ENCODE peak calls at places on chromosomes 2 and 18, in seven cellular contexts. One of them, this sample, is unnamed.

GRCh38 chr2:63594622-63595021 is 5.9 kb downstream of the MDH1 start:
- DNase-seq in ascending aorta: no peak
- DNase-seq in HepG2: peak; percentile 29
- DNase-seq in Calu3: no peak
- DNase-seq in fibroblast of the aortic adventitia: no peak
- DNase-seq in hepatocyte: no peak
- DNase-seq in fibroblast of lung: no peak
- DNase-seq in this sample: no peak

GRCh38 chr18:75314117-75314516 is 103.5 kb downstream of the TSHZ1 start:
- DNase-seq in ascending aorta: no peak
- DNase-seq in HepG2: no peak
- DNase-seq in Calu3: no peak
- DNase-seq in fibroblast of the aortic adventitia: no peak
- DNase-seq in hepatocyte: no peak
- DNase-seq in fibroblast of lung: no peak
- DNase-seq in this sample: no peak

GRCh38 chr2:133879703-133880102 is 311.4 kb upstream of the NCKAP5 start:
- DNase-seq in ascending aorta: no peak
- DNase-seq in HepG2: no peak
- DNase-seq in Calu3: no peak
- DNase-seq in fibroblast of the aortic adventitia: no peak
- DNase-seq in hepatocyte: no peak
- DNase-seq in fibroblast of lung: no peak
- DNase-seq in this sample: no peak

GRCh38 chr2:56248965-56249742 is 65.4 kb downstream of the CCDC85A start:
- DNase-seq in ascending aorta: no peak
- DNase-seq in HepG2: no peak
- DNase-seq in Calu3: no peak
- DNase-seq in fibroblast of the aortic adventitia: peak; percentile 35
- DNase-seq in hepatocyte: no peak
- DNase-seq in fibroblast of lung: peak; percentile 25
- DNase-seq in this sample: peak; percentile 57

GRCh38 chr18:79454034-79454735 is 58.5 kb downstream of the NFATC1 start:
- DNase-seq in ascending aorta: no peak
- DNase-seq in HepG2: no peak
- DNase-seq in Calu3: no peak
- DNase-seq in fibroblast of the aortic adventitia: peak; percentile 45
- DNase-seq in hepatocyte: no peak
- DNase-seq in fibroblast of lung: peak; percentile 69
- DNase-seq in this sample: no peak

GRCh38 chr18:50859793-50860192 is 19.1 kb upstream of the ME2 start:
- DNase-seq in ascending aorta: no peak
- DNase-seq in HepG2: no peak
- DNase-seq in Calu3: no peak
- DNase-seq in fibroblast of the aortic adventitia: no peak
- DNase-seq in hepatocyte: no peak
- DNase-seq in fibroblast of lung: no peak
- DNase-seq in this sample: no peak

GRCh38 chr2:234502285-234502918 is 5.5 kb upstream of the ARL4C start:
- DNase-seq in ascending aorta: no peak
- DNase-seq in HepG2: no peak
- DNase-seq in Calu3: peak; percentile 24
- DNase-seq in fibroblast of the aortic adventitia: peak; percentile 79
- DNase-seq in hepatocyte: peak; percentile 12
- DNase-seq in fibroblast of lung: peak; percentile 94
- DNase-seq in this sample: peak; percentile 58

GRCh38 chr2:65382776-65383357 is 49.5 kb downstream of the SPRED2 start:
- DNase-seq in ascending aorta: peak; percentile 91
- DNase-seq in HepG2: peak; percentile 86
- DNase-seq in Calu3: peak; percentile 92
- DNase-seq in fibroblast of the aortic adventitia: peak; percentile 89
- DNase-seq in hepatocyte: peak; percentile 75
- DNase-seq in fibroblast of lung: peak; percentile 100
- DNase-seq in this sample: peak; percentile 88

GRCh38 chr2:227365833-227366232 is 13.3 kb downstream of the TM4SF20 start:
- DNase-seq in ascending aorta: no peak
- DNase-seq in HepG2: no peak
- DNase-seq in Calu3: no peak
- DNase-seq in fibroblast of the aortic adventitia: peak; percentile 51
- DNase-seq in hepatocyte: no peak
- DNase-seq in fibroblast of lung: peak; percentile 14
- DNase-seq in this sample: no peak

GRCh38 chr2:6167592-6168138 is 475.5 kb downstream of the SOX11 start:
- DNase-seq in ascending aorta: no peak
- DNase-seq in HepG2: no peak
- DNase-seq in Calu3: no peak
- DNase-seq in fibroblast of the aortic adventitia: no peak
- DNase-seq in hepatocyte: no peak
- DNase-seq in fibroblast of lung: no peak
- DNase-seq in this sample: no peak

GRCh38 chr2:4662161-4662779 is 958.9 kb downstream of the DCDC2C start:
- DNase-seq in ascending aorta: no peak
- DNase-seq in HepG2: no peak
- DNase-seq in Calu3: no peak
- DNase-seq in fibroblast of the aortic adventitia: no peak
- DNase-seq in hepatocyte: no peak
- DNase-seq in fibroblast of lung: peak; percentile 0
- DNase-seq in this sample: no peak

GRCh38 chr2:85534099-85534498 is 4.9 kb upstream of the MAT2A start:
- DNase-seq in ascending aorta: no peak
- DNase-seq in HepG2: no peak
- DNase-seq in Calu3: no peak
- DNase-seq in fibroblast of the aortic adventitia: no peak
- DNase-seq in hepatocyte: no peak
- DNase-seq in fibroblast of lung: no peak
- DNase-seq in this sample: no peak

GRCh38 chr18:13364721-13365205 is 146.2 kb downstream of the LDLRAD4 start:
- DNase-seq in ascending aorta: no peak
- DNase-seq in HepG2: no peak
- DNase-seq in Calu3: no peak
- DNase-seq in fibroblast of the aortic adventitia: no peak
- DNase-seq in hepatocyte: no peak
- DNase-seq in fibroblast of lung: no peak
- DNase-seq in this sample: no peak

GRCh38 chr2:207205173-207205957 is 39.6 kb upstream of the KLF7 start:
- DNase-seq in ascending aorta: no peak
- DNase-seq in HepG2: no peak
- DNase-seq in Calu3: no peak
- DNase-seq in fibroblast of the aortic adventitia: no peak
- DNase-seq in hepatocyte: no peak
- DNase-seq in fibroblast of lung: no peak
- DNase-seq in this sample: no peak

GRCh38 chr2:55224761-55225261 is 7.3 kb downstream of the CLHC1 start:
- DNase-seq in ascending aorta: no peak
- DNase-seq in HepG2: no peak
- DNase-seq in Calu3: no peak
- DNase-seq in fibroblast of the aortic adventitia: no peak
- DNase-seq in hepatocyte: no peak
- DNase-seq in fibroblast of lung: no peak
- DNase-seq in this sample: no peak

GRCh38 chr2:80322337-80322920 is 17.9 kb upstream of the LRRTM1 start:
- DNase-seq in ascending aorta: no peak
- DNase-seq in HepG2: no peak
- DNase-seq in Calu3: no peak
- DNase-seq in fibroblast of the aortic adventitia: no peak
- DNase-seq in hepatocyte: peak; percentile 10
- DNase-seq in fibroblast of lung: no peak
- DNase-seq in this sample: no peak

GRCh38 chr2:30421551-30422436 is 25.3 kb upstream of the LCLAT1 start:
- DNase-seq in ascending aorta: no peak
- DNase-seq in HepG2: no peak
- DNase-seq in Calu3: no peak
- DNase-seq in fibroblast of the aortic adventitia: peak; percentile 96
- DNase-seq in hepatocyte: peak; percentile 57
- DNase-seq in fibroblast of lung: peak; percentile 65
- DNase-seq in this sample: peak; percentile 36

GRCh38 chr2:25035537-25036220 is 6.2 kb upstream of the EFR3B start:
- DNase-seq in ascending aorta: no peak
- DNase-seq in HepG2: no peak
- DNase-seq in Calu3: no peak
- DNase-seq in fibroblast of the aortic adventitia: no peak
- DNase-seq in hepatocyte: no peak
- DNase-seq in fibroblast of lung: no peak
- DNase-seq in this sample: no peak

GRCh38 chr18:63511285-63511684 is 30.9 kb upstream of the SERPINB12 start:
- DNase-seq in ascending aorta: no peak
- DNase-seq in HepG2: peak; percentile 37
- DNase-seq in Calu3: peak; percentile 61
- DNase-seq in fibroblast of the aortic adventitia: peak; percentile 55
- DNase-seq in hepatocyte: peak; percentile 55
- DNase-seq in fibroblast of lung: peak; percentile 34
- DNase-seq in this sample: peak; percentile 61

GRCh38 chr2:26251893-26252292 is 7.2 kb downstream of the HADHB start:
- DNase-seq in ascending aorta: no peak
- DNase-seq in HepG2: no peak
- DNase-seq in Calu3: no peak
- DNase-seq in fibroblast of the aortic adventitia: peak; percentile 53
- DNase-seq in hepatocyte: no peak
- DNase-seq in fibroblast of lung: peak; percentile 26
- DNase-seq in this sample: no peak

GRCh38 chr2:203796278-203796677 is 71.3 kb upstream of the CTLA4 start:
- DNase-seq in ascending aorta: no peak
- DNase-seq in HepG2: no peak
- DNase-seq in Calu3: no peak
- DNase-seq in fibroblast of the aortic adventitia: no peak
- DNase-seq in hepatocyte: no peak
- DNase-seq in fibroblast of lung: no peak
- DNase-seq in this sample: no peak

GRCh38 chr2:223404616-223405015 is 197.5 kb downstream of the SCG2 start:
- DNase-seq in ascending aorta: no peak
- DNase-seq in HepG2: no peak
- DNase-seq in Calu3: no peak
- DNase-seq in fibroblast of the aortic adventitia: no peak
- DNase-seq in hepatocyte: no peak
- DNase-seq in fibroblast of lung: no peak
- DNase-seq in this sample: no peak

GRCh38 chr2:119823734-119824334 is 64.1 kb downstream of the PTPN4 start:
- DNase-seq in ascending aorta: no peak
- DNase-seq in HepG2: peak; percentile 46
- DNase-seq in Calu3: peak; percentile 45
- DNase-seq in fibroblast of the aortic adventitia: peak; percentile 70
- DNase-seq in hepatocyte: peak; percentile 60
- DNase-seq in fibroblast of lung: peak; percentile 46
- DNase-seq in this sample: peak; percentile 45

GRCh38 chr18:49708674-49709580 is 104.4 kb downstream of the ACAA2 start:
- DNase-seq in ascending aorta: no peak
- DNase-seq in HepG2: no peak
- DNase-seq in Calu3: no peak
- DNase-seq in fibroblast of the aortic adventitia: no peak
- DNase-seq in hepatocyte: no peak
- DNase-seq in fibroblast of lung: no peak
- DNase-seq in this sample: no peak

GRCh38 chr2:214311031-214311533 is 99.8 kb upstream of the VWC2L start:
- DNase-seq in ascending aorta: no peak
- DNase-seq in HepG2: peak; percentile 53
- DNase-seq in Calu3: peak; percentile 11
- DNase-seq in fibroblast of the aortic adventitia: no peak
- DNase-seq in hepatocyte: no peak
- DNase-seq in fibroblast of lung: no peak
- DNase-seq in this sample: no peak
- TF ChIP-seq CTCF in ascending aorta: no peak
- TF ChIP-seq CTCF in HepG2: peak; percentile 39
- TF ChIP-seq CTCF in Calu3: peak; percentile 31
- TF ChIP-seq CTCF in fibroblast of the aortic adventitia: no peak
- TF ChIP-seq CTCF in hepatocyte: no peak
- TF ChIP-seq CTCF in fibroblast of lung: no peak
- TF ChIP-seq CTCF in this sample: peak; percentile 1

DNA sequence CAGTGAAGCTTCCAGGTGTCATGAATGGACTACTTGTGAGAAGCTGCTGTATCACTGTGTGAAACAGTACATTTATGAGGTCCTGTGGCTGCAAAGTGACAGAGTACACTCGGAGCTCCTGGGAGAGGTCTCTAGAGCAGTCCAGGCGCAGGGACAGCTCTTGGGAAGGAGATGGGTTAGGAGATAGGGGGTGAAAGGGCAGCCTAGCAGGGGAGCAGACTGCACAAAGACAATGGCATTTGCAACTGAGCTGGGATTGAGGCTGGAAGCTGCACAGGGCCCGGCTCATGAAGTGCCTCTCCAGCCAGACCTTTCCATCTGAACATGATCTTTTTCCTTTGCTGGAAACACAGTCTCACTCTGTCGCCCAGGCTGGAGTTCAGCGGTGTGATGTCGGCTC is 83.6 kb downstream of the RHOB start:
- DNase-seq in ascending aorta: no peak
- DNase-seq in HepG2: no peak
- DNase-seq in Calu3: no peak
- DNase-seq in fibroblast of the aortic adventitia: no peak
- DNase-seq in hepatocyte: no peak
- DNase-seq in fibroblast of lung: no peak
- DNase-seq in this sample: no peak
- TF ChIP-seq CTCF in ascending aorta: no peak
- TF ChIP-seq CTCF in HepG2: no peak
- TF ChIP-seq CTCF in Calu3: no peak
- TF ChIP-seq CTCF in fibroblast of the aortic adventitia: no peak
- TF ChIP-seq CTCF in hepatocyte: no peak
- TF ChIP-seq CTCF in fibroblast of lung: no peak
- TF ChIP-seq CTCF in this sample: no peak

DNA sequence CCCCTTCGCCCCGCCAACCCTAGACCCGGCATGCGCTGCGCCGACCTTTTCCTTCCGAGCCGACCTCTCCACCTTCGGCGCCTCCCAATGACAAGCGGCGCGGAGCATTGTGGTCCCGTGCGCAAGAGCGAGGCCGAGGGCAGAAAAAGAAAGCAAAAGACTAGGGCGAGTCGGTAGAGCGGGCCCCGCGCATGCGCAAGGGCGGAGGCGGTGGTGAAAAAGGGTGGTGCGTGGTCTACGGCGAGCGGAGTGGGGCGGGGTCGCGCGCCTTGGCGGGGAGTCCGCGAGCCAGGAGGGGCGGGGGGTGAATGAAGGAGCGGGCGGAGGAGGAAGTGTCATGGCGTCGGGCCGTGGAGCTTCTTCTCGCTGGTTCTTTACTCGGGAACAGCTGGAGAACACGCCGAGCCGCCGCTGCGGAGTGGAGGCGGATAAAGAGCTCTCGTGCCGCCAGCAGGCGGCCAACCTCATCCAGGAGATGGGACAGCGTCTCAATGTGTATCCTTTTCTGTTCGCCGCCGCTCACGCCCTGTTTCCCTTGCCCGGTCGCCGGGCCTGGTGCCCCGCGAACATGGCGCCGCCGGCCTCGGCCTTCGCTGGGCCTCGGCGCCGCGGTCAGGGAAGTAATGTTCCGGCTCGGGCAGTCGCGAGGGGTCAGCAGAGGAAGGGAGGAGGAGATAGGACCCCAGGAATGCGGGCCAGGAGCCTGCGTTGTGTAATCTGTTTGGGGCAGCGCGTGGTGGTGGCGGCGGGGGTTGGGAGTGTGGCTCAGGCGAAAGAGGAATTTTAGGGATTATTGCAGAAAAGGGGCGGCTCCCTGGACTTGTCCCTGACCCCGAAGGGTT is at the start of gene CCNT2:
- DNase-seq in ascending aorta: peak; percentile 99
- DNase-seq in HepG2: peak; percentile 99
- DNase-seq in Calu3: peak; percentile 99
- DNase-seq in fibroblast of the aortic adventitia: peak; percentile 99
- DNase-seq in hepatocyte: peak; percentile 99
- DNase-seq in fibroblast of lung: peak; percentile 98
- DNase-seq in this sample: peak; percentile 99
- TF ChIP-seq CTCF in ascending aorta: no peak
- TF ChIP-seq CTCF in HepG2: peak; percentile 17
- TF ChIP-seq CTCF in Calu3: no peak
- TF ChIP-seq CTCF in fibroblast of the aortic adventitia: no peak
- TF ChIP-seq CTCF in hepatocyte: no peak
- TF ChIP-seq CTCF in fibroblast of lung: no peak
- TF ChIP-seq CTCF in this sample: peak; percentile 57

GRCh38 chr2:241724259-241724974 is 10.0 kb upstream of the D2HGDH start:
- DNase-seq in ascending aorta: no peak
- DNase-seq in HepG2: no peak
- DNase-seq in Calu3: no peak
- DNase-seq in fibroblast of the aortic adventitia: no peak
- DNase-seq in hepatocyte: no peak
- DNase-seq in fibroblast of lung: no peak
- DNase-seq in this sample: no peak
- TF ChIP-seq CTCF in ascending aorta: no peak
- TF ChIP-seq CTCF in HepG2: peak; percentile 89
- TF ChIP-seq CTCF in Calu3: no peak
- TF ChIP-seq CTCF in fibroblast of the aortic adventitia: peak; percentile 19
- TF ChIP-seq CTCF in hepatocyte: no peak
- TF ChIP-seq CTCF in fibroblast of lung: peak; percentile 12
- TF ChIP-seq CTCF in this sample: peak; percentile 36